ENCODE peak calls at places on chromosomes 3 and 15, in seven cellular contexts. One of them, this sample, is unnamed.
A peak's percentile ranks its signal among the peaks of the same experiment; 100 is the strongest.

GRCh38 chr3:36904641-36905040 is 40.2 kb downstream of the TRANK1 start:
- DNase-seq in body of pancreas: peak; percentile 21
- DNase-seq in cardiac muscle cell: peak; percentile 44
- DNase-seq in endothelial cell of umbilical vein: no peak
- DNase-seq in breast epithelium: no peak
- DNase-seq in aorta: peak; percentile 54
- DNase-seq in left ventricle myocardium inferior: no peak
- DNase-seq in this sample: no peak

GRCh38 chr3:132034486-132035464 is at the start of gene CPNE4:
- DNase-seq in body of pancreas: peak; percentile 82
- DNase-seq in breast epithelium: peak; percentile 78
- DNase-seq in left ventricle myocardium inferior: peak; percentile 69
- DNase-seq in aorta: peak; percentile 89
- DNase-seq in endothelial cell of umbilical vein: peak; percentile 60
- DNase-seq in cardiac muscle cell: peak; percentile 80
- DNase-seq in this sample: peak; percentile 2

GRCh38 chr3:186532641-186533072 is 11.5 kb downstream of the CRYGS start:
- DNase-seq in endothelial cell of umbilical vein: no peak
- DNase-seq in breast epithelium: no peak
- DNase-seq in aorta: no peak
- DNase-seq in left ventricle myocardium inferior: no peak
- DNase-seq in body of pancreas: peak; percentile 16
- DNase-seq in cardiac muscle cell: no peak
- DNase-seq in this sample: no peak

GRCh38 chr3:86867990-86868389 is 123.0 kb downstream of the VGLL3 start:
- DNase-seq in left ventricle myocardium inferior: no peak
- DNase-seq in cardiac muscle cell: peak; percentile 15
- DNase-seq in body of pancreas: peak; percentile 6
- DNase-seq in endothelial cell of umbilical vein: no peak
- DNase-seq in breast epithelium: no peak
- DNase-seq in aorta: no peak
- DNase-seq in this sample: no peak

GRCh38 chr3:99700637-99701268 is 62.4 kb downstream of the COL8A1 start:
- DNase-seq in aorta: no peak
- DNase-seq in body of pancreas: no peak
- DNase-seq in cardiac muscle cell: peak; percentile 63
- DNase-seq in left ventricle myocardium inferior: no peak
- DNase-seq in breast epithelium: no peak
- DNase-seq in endothelial cell of umbilical vein: peak; percentile 86
- DNase-seq in this sample: no peak

GRCh38 chr3:141227752-141228151 is 3.9 kb upstream of the PXYLP1 start:
- DNase-seq in breast epithelium: no peak
- DNase-seq in left ventricle myocardium inferior: no peak
- DNase-seq in aorta: no peak
- DNase-seq in endothelial cell of umbilical vein: no peak
- DNase-seq in body of pancreas: no peak
- DNase-seq in cardiac muscle cell: peak; percentile 66
- DNase-seq in this sample: no peak

GRCh38 chr3:51943451-51944391 is 1.6 kb downstream of the PARP3 start:
- DNase-seq in body of pancreas: no peak
- DNase-seq in cardiac muscle cell: no peak
- DNase-seq in left ventricle myocardium inferior: no peak
- DNase-seq in endothelial cell of umbilical vein: no peak
- DNase-seq in breast epithelium: no peak
- DNase-seq in aorta: peak; percentile 57
- DNase-seq in this sample: no peak

GRCh38 chr15:39685999-39686613 is 96.5 kb downstream of the FSIP1 start:
- DNase-seq in left ventricle myocardium inferior: no peak
- DNase-seq in aorta: no peak
- DNase-seq in body of pancreas: peak; percentile 48
- DNase-seq in endothelial cell of umbilical vein: peak; percentile 66
- DNase-seq in cardiac muscle cell: peak; percentile 78
- DNase-seq in breast epithelium: no peak
- DNase-seq in this sample: peak; percentile 14

GRCh38 chr15:100899601-100900000 is 19.6 kb upstream of the LRRK1 start:
- DNase-seq in cardiac muscle cell: no peak
- DNase-seq in body of pancreas: no peak
- DNase-seq in aorta: no peak
- DNase-seq in left ventricle myocardium inferior: no peak
- DNase-seq in endothelial cell of umbilical vein: no peak
- DNase-seq in breast epithelium: no peak
- DNase-seq in this sample: no peak

GRCh38 chr3:169812844-169813677 is at the start of the genes LRRC34 and LRRIQ4:
- DNase-seq in aorta: peak; percentile 87
- DNase-seq in body of pancreas: peak; percentile 70
- DNase-seq in left ventricle myocardium inferior: peak; percentile 80
- DNase-seq in breast epithelium: no peak
- DNase-seq in cardiac muscle cell: peak; percentile 88
- DNase-seq in endothelial cell of umbilical vein: peak; percentile 77
- DNase-seq in this sample: peak; percentile 32

GRCh38 chr3:42376397-42376798 is 34.0 kb downstream of the LYZL4 start:
- DNase-seq in left ventricle myocardium inferior: peak; percentile 28
- DNase-seq in body of pancreas: peak; percentile 23
- DNase-seq in aorta: peak; percentile 61
- DNase-seq in endothelial cell of umbilical vein: peak; percentile 17
- DNase-seq in breast epithelium: no peak
- DNase-seq in cardiac muscle cell: peak; percentile 76
- DNase-seq in this sample: no peak

GRCh38 chr3:192850501-192850981 is 67.1 kb downstream of the MB21D2 start:
- DNase-seq in body of pancreas: no peak
- DNase-seq in breast epithelium: no peak
- DNase-seq in cardiac muscle cell: peak; percentile 50
- DNase-seq in endothelial cell of umbilical vein: peak; percentile 47
- DNase-seq in left ventricle myocardium inferior: no peak
- DNase-seq in aorta: no peak
- DNase-seq in this sample: no peak

GRCh38 chr15:74428442-74428787 is 5.3 kb downstream of the SEMA7A start:
- DNase-seq in left ventricle myocardium inferior: no peak
- DNase-seq in endothelial cell of umbilical vein: no peak
- DNase-seq in aorta: no peak
- DNase-seq in breast epithelium: no peak
- DNase-seq in body of pancreas: no peak
- DNase-seq in cardiac muscle cell: no peak
- DNase-seq in this sample: no peak

DNA sequence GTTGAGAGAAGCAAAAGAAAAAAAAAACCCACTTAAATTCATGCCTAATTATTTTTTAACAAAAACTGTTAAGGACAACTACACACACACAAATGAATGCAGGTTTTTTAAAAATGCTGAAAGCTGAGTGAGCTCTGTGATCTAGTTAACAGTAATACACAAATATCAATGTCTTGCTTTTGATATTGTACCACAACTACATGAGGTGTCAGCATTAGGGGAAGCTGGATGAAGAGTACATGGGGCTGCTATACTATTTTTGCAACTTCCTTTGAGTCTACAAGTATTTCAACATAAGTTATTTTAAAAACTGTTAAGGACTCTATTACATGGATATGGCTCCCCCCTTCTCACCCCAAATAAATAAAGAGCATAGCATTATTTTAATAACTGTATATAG is 44.7 kb downstream of the SUCLG2 start:
- DNase-seq in aorta: no peak
- DNase-seq in endothelial cell of umbilical vein: no peak
- DNase-seq in breast epithelium: no peak
- DNase-seq in cardiac muscle cell: no peak
- DNase-seq in body of pancreas: no peak
- DNase-seq in left ventricle myocardium inferior: no peak
- DNase-seq in this sample: no peak
- H3K36me3 ChIP-seq in aorta: peaks cover 12% of the 10 kb centered on the region
- H3K36me3 ChIP-seq in endothelial cell of umbilical vein: peaks cover 6% of the 10 kb centered on the region
- H3K36me3 ChIP-seq in breast epithelium: peaks cover 4% of the 10 kb centered on the region
- H3K36me3 ChIP-seq in cardiac muscle cell: peaks cover 7% of the 10 kb centered on the region
- H3K36me3 ChIP-seq in body of pancreas: peaks cover 11% of the 10 kb centered on the region
- H3K36me3 ChIP-seq in left ventricle myocardium inferior: peaks cover 52% of the 10 kb centered on the region
- H3K36me3 ChIP-seq in this sample: peaks cover 27% of the 10 kb centered on the region

GRCh38 chr15:64211696-64212095 is 48.9 kb upstream of the PPIB start:
- DNase-seq in endothelial cell of umbilical vein: no peak
- DNase-seq in aorta: no peak
- DNase-seq in left ventricle myocardium inferior: no peak
- DNase-seq in cardiac muscle cell: no peak
- DNase-seq in breast epithelium: no peak
- DNase-seq in body of pancreas: no peak
- DNase-seq in this sample: no peak
- H3K27me3 ChIP-seq in endothelial cell of umbilical vein: no peaks in the 10 kb centered on the region
- H3K27me3 ChIP-seq in aorta: no peaks in the 10 kb centered on the region
- H3K27me3 ChIP-seq in left ventricle myocardium inferior: no peaks in the 10 kb centered on the region
- H3K27me3 ChIP-seq in cardiac muscle cell: no peaks in the 10 kb centered on the region
- H3K27me3 ChIP-seq in breast epithelium: no peaks in the 10 kb centered on the region
- H3K27me3 ChIP-seq in body of pancreas: no peaks in the 10 kb centered on the region
- H3K27me3 ChIP-seq in this sample: no peaks in the 10 kb centered on the region

GRCh38 chr3:111690242-111690641 is 95.1 kb upstream of the ZBED2 start:
- DNase-seq in cardiac muscle cell: no peak
- DNase-seq in aorta: no peak
- DNase-seq in breast epithelium: no peak
- DNase-seq in left ventricle myocardium inferior: no peak
- DNase-seq in body of pancreas: no peak
- DNase-seq in endothelial cell of umbilical vein: no peak
- DNase-seq in this sample: no peak

GRCh38 chr3:111688190-111688800 is 93.1 kb upstream of the ZBED2 start:
- DNase-seq in breast epithelium: no peak
- DNase-seq in left ventricle myocardium inferior: no peak
- DNase-seq in aorta: no peak
- DNase-seq in cardiac muscle cell: no peak
- DNase-seq in body of pancreas: no peak
- DNase-seq in endothelial cell of umbilical vein: no peak
- DNase-seq in this sample: no peak

GRCh38 chr3:111681705-111682426 is 86.7 kb upstream of the ZBED2 start:
- DNase-seq in aorta: no peak
- DNase-seq in body of pancreas: no peak
- DNase-seq in breast epithelium: no peak
- DNase-seq in endothelial cell of umbilical vein: no peak
- DNase-seq in cardiac muscle cell: no peak
- DNase-seq in left ventricle myocardium inferior: no peak
- DNase-seq in this sample: no peak

GRCh38 chr3:111684640-111685039 is 89.5 kb upstream of the ZBED2 start:
- DNase-seq in endothelial cell of umbilical vein: no peak
- DNase-seq in breast epithelium: no peak
- DNase-seq in body of pancreas: no peak
- DNase-seq in aorta: no peak
- DNase-seq in cardiac muscle cell: no peak
- DNase-seq in left ventricle myocardium inferior: no peak
- DNase-seq in this sample: no peak
- H3K36me3 ChIP-seq in endothelial cell of umbilical vein: no peaks in the 10 kb centered on the region
- H3K36me3 ChIP-seq in breast epithelium: no peaks in the 10 kb centered on the region
- H3K36me3 ChIP-seq in body of pancreas: no peaks in the 10 kb centered on the region
- H3K36me3 ChIP-seq in aorta: no peaks in the 10 kb centered on the region
- H3K36me3 ChIP-seq in cardiac muscle cell: no peaks in the 10 kb centered on the region
- H3K36me3 ChIP-seq in left ventricle myocardium inferior: no peaks in the 10 kb centered on the region
- H3K36me3 ChIP-seq in this sample: no peaks in the 10 kb centered on the region

DNA sequence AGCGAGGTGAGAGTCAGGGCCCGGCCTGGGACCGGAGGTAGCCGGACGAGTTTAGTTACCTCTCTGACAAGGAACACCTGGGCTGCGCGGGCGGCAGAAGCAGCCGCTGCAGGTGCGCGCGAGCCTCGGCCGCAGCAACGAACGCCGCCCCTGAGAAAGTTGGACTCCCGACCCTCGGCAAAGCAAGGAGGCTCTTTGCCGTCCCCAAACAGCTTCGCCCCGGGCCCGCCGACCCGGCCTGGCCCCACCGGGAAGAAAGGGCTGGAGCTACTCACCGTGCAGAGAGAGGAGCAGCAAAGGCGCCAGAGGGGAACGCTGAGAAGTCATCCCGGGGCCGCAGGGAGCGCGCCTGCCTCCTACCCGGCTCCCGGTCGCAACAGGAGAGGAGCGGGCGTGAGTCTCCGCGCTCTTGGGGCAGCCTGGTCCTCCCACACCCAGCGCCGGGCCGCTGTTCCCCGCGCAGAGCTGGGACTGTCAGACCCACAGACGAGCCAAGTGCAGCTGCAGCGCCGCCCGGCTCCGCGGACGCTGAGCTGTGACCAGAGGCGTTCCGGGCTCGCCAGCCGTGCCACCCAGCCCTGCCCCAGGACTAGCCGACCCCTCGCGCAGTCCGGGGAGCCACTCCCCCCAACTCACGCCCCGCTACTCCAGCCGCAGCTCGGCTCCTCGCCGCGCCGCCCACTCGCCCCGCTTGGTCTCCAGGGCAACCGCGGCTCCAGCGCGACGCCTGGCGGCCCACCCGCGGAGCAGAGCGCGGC is at the start of gene IGSF11:
- DNase-seq in cardiac muscle cell: peak; percentile 50
- DNase-seq in body of pancreas: peak; percentile 81
- DNase-seq in endothelial cell of umbilical vein: peak; percentile 61
- DNase-seq in left ventricle myocardium inferior: peak; percentile 53
- DNase-seq in aorta: peak; percentile 59
- DNase-seq in breast epithelium: peak; percentile 56
- DNase-seq in this sample: peak; percentile 26
- H3K27me3 ChIP-seq in cardiac muscle cell: peaks cover 43% of the 10 kb centered on the region
- H3K27me3 ChIP-seq in body of pancreas: no peaks in the 10 kb centered on the region
- H3K27me3 ChIP-seq in endothelial cell of umbilical vein: peaks cover 28% of the 10 kb centered on the region
- H3K27me3 ChIP-seq in left ventricle myocardium inferior: peaks cover 66% of the 10 kb centered on the region
- H3K27me3 ChIP-seq in aorta: no peaks in the 10 kb centered on the region
- H3K27me3 ChIP-seq in breast epithelium: no peaks in the 10 kb centered on the region
- H3K27me3 ChIP-seq in this sample: peaks cover 9% of the 10 kb centered on the region

GRCh38 chr3:53303549-53303948 is 43.8 kb downstream of the DCP1A start:
- DNase-seq in breast epithelium: no peak
- DNase-seq in left ventricle myocardium inferior: peak; percentile 38
- DNase-seq in aorta: no peak
- DNase-seq in body of pancreas: no peak
- DNase-seq in cardiac muscle cell: no peak
- DNase-seq in endothelial cell of umbilical vein: no peak
- DNase-seq in this sample: no peak
- H3K36me3 ChIP-seq in breast epithelium: peaks cover 3% of the 10 kb centered on the region
- H3K36me3 ChIP-seq in left ventricle myocardium inferior: peaks cover 60% of the 10 kb centered on the region
- H3K36me3 ChIP-seq in aorta: no peaks in the 10 kb centered on the region
- H3K36me3 ChIP-seq in body of pancreas: peaks cover 4% of the 10 kb centered on the region
- H3K36me3 ChIP-seq in cardiac muscle cell: peaks cover 51% of the 10 kb centered on the region
- H3K36me3 ChIP-seq in endothelial cell of umbilical vein: peaks cover 18% of the 10 kb centered on the region
- H3K36me3 ChIP-seq in this sample: peaks cover 38% of the 10 kb centered on the region

This sample was measured in effector memory CD4-positive, alpha-beta T cell.